ENCODE peak calls at places on chromosomes 12 and 14, in ten cellular contexts. Y, G, S, W, M, H, I, R, E and U are unnamed samples. For H3K9me3, the result is how much of the 10 kb centered on the place peaks cover.

GRCh38 chr14:58200480-58200841 is 512 bp downstream of the ACTR10 start:
- DNase-seq in Y (no peak), G (no peak), S (no peak), W (no peak), M (no peak), H (no peak), I (no peak), R (no peak), E (no peak), U (no peak)

GRCh38 chr12:106276032-106276728 is 26.4 kb upstream of the TCP11L2 start:
- DNase-seq in Y (no peak), G (no peak), S (peak), W (no peak), M (no peak), H (no peak), I (no peak), R (no peak), E (no peak), U (no peak)

GRCh38 chr12:83664650-83665049 is 977.9 kb downstream of the TMTC2 start:
- DNase-seq in Y (no peak), G (no peak), S (no peak), W (no peak), M (no peak), H (peak), I (no peak), R (no peak), E (no peak), U (no peak)

GRCh38 chr14:70358631-70359030 is 852 bp downstream of the COX16 start:
- DNase-seq in Y (no peak), G (no peak), S (no peak), W (no peak), M (no peak), H (peak), I (no peak), R (peak), E (no peak), U (no peak)

GRCh38 chr12:25151476-25151875 is 43.5 kb downstream of the DNAI7 start:
- DNase-seq in Y (no peak), G (no peak), S (no peak), W (peak), M (peak), H (peak), I (peak), R (no peak), E (no peak), U (no peak)

GRCh38 chr12:52836491-52837175 is 2.5 kb upstream of the KRT79 start:
- DNase-seq in Y (no peak), G (no peak), S (no peak), W (no peak), M (no peak), H (no peak), I (no peak), R (no peak), E (no peak), U (no peak)

GRCh38 chr14:61454545-61454944 is 133.2 kb downstream of the PRKCH start:
- DNase-seq in Y (no peak), G (no peak), S (no peak), W (no peak), M (no peak), H (no peak), I (no peak), R (no peak), E (no peak), U (no peak)

GRCh38 chr12:43338848-43339526 is 213.0 kb downstream of the ADAMTS20 start:
- DNase-seq in Y (peak), G (no peak), S (peak), W (no peak), M (no peak), H (peak), I (no peak), R (peak), E (peak), U (no peak)

GRCh38 chr14:75175677-75176141 is 703 bp downstream of the TMED10 start:
- DNase-seq in Y (no peak), G (no peak), S (no peak), W (no peak), M (no peak), H (no peak), I (no peak), R (no peak), E (no peak), U (no peak)

GRCh38 chr14:67166450-67166853 is 22.8 kb upstream of the GARIN2 start:
- DNase-seq in Y (no peak), G (no peak), S (no peak), W (peak), M (no peak), H (peak), I (no peak), R (peak), E (no peak), U (peak)

GRCh38 chr14:90820958-90821357 is 4.7 kb upstream of the TTC7B start:
- DNase-seq in Y (no peak), G (no peak), S (no peak), W (peak), M (no peak), H (no peak), I (peak), R (no peak), E (no peak), U (peak)

GRCh38 chr12:127169321-127170270 is 1097.4 kb upstream of the TMEM132C start:
- DNase-seq in Y (no peak), G (no peak), S (no peak), W (no peak), M (no peak), H (no peak), I (no peak), R (no peak), E (no peak), U (no peak)

GRCh38 chr12:107679346-107679745 is 6.3 kb upstream of the PWP1 start:
- DNase-seq in Y (no peak), G (no peak), S (no peak), W (no peak), M (no peak), H (no peak), I (no peak), R (no peak), E (no peak), U (no peak)

GRCh38 chr14:103348154-103348553 is 14.1 kb downstream of the EIF5 start:
- DNase-seq in Y (no peak), G (no peak), S (no peak), W (no peak), M (no peak), H (no peak), I (no peak), R (no peak), E (no peak), U (no peak)

GRCh38 chr12:102918840-102919239 is 1.8 kb upstream of the PAH start:
- DNase-seq in Y (no peak), G (no peak), S (no peak), W (no peak), M (no peak), H (no peak), I (no peak), R (no peak), E (no peak), U (no peak)

GRCh38 chr12:102917026-102917787 is at the start of gene PAH:
- DNase-seq in Y (peak), G (no peak), S (no peak), W (peak), M (no peak), H (peak), I (peak), R (peak), E (peak), U (peak)

GRCh38 chr12:102920271-102920670 is 3.2 kb upstream of the PAH start:
- DNase-seq in Y (peak), G (no peak), S (no peak), W (no peak), M (no peak), H (no peak), I (no peak), R (no peak), E (no peak), U (no peak)

GRCh38 chr12:102913453-102914226 is 3.4 kb downstream of the PAH start:
- DNase-seq in Y (no peak), G (no peak), S (no peak), W (no peak), M (no peak), H (no peak), I (no peak), R (no peak), E (no peak), U (no peak)

GRCh38 chr12:102916252-102917025 is 605 bp downstream of the PAH start:
- DNase-seq in Y (no peak), G (no peak), S (no peak), W (no peak), M (no peak), H (no peak), I (no peak), R (no peak), E (no peak), U (no peak)
- TF ChIP-seq POLR2AphosphoS5 in Y (no peak), G (no peak), S (no peak), W (no peak), M (no peak), H (no peak), I (no peak), R (no peak), E (no peak), U (no peak)

DNA sequence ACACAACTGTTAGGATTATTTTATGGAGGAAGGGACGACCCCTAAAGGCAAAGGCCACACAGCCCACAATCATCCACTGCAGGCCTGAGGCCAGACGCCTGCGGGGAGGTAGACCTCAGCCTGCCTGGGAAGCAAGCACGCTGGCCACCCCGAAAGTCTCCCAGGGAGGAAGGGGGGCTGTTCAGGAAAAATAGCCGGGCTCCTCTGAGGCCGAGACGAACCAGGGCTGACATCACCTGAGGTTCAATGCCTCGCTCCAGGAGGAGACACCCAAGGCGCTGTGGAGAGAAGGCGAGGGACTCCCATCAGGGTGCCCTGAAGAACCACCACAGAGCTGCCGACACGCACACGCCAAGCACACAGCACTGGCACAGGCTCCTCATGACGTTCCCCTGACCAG is 127.4 kb downstream of the PIWIL1 start:
- DNase-seq in Y (no peak), G (no peak), S (no peak), W (no peak), M (no peak), H (no peak), I (no peak), R (no peak), E (no peak), U (no peak)
- H3K9me3 ChIP-seq in Y (under half), G (under half), S (under half), W (under half), M (under half), H (under half), I (under half), R (under half), E (under half), U (under half)

GRCh38 chr14:25111061-25111601 is 61.2 kb upstream of the STXBP6 start:
- DNase-seq in Y (peak), G (no peak), S (no peak), W (no peak), M (no peak), H (no peak), I (peak), R (no peak), E (no peak), U (no peak)
- TF ChIP-seq EP300 in Y (no peak), G (no peak), S (no peak), W (no peak), M (no peak), H (peak), I (no peak), R (no peak), E (no peak), U (no peak)

GRCh38 chr14:102066041-102066451 is 20.8 kb downstream of the HSP90AA1 start:
- DNase-seq in Y (no peak), G (no peak), S (no peak), W (no peak), M (no peak), H (peak), I (no peak), R (no peak), E (no peak), U (no peak)

GRCh38 chr14:102058146-102058545 is 28.7 kb downstream of the HSP90AA1 start:
- DNase-seq in Y (no peak), G (no peak), S (no peak), W (no peak), M (no peak), H (no peak), I (no peak), R (no peak), E (no peak), U (no peak)

GRCh38 chr14:102058931-102059330 is 27.9 kb downstream of the HSP90AA1 start:
- DNase-seq in Y (no peak), G (no peak), S (no peak), W (no peak), M (no peak), H (no peak), I (no peak), R (no peak), E (no peak), U (no peak)

GRCh38 chr14:102063808-102064429 is 22.9 kb downstream of the HSP90AA1 start:
- DNase-seq in Y (no peak), G (no peak), S (no peak), W (no peak), M (no peak), H (peak), I (no peak), R (no peak), E (no peak), U (no peak)

DNA sequence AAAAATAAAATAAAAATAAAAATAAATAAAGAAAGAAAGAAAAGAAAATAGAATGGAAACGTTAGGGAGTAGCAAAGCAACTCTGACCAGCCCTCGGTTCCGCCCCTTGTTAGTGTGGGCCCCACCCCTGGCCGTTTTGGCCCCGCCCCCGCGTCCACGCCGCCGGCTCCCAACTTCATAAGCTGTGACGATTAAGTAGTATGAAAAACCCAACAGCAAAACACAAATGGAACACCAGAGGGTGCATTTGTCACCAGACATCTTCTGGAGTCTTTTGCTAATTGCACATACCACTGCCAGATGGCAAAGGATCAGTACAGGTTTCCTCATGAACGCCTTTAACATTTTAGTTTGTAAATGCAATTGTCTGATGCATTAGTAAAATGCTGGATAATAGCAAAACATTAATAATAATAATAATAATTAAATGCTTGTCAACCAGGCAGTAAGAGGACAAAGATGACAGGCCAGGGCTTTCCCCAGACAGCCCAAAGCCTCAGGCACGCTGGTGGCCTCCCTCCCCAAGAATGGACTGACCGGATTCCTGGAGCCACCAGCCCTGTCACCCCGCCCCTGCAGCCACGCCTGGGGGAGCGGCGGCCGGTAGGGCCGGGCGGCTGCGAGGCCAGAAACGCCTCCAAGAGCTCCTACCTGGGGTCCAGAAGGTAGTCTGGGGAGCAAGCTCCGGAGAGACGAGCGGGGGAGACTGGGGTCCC is 23.6 kb downstream of the HSP90AA1 start:
- DNase-seq in Y (peak), G (peak), S (peak), W (peak), M (peak), H (peak), I (peak), R (peak), E (no peak), U (peak)
- TF ChIP-seq POLR2AphosphoS5 in Y (no peak), G (no peak), S (no peak), W (no peak), M (no peak), H (no peak), I (no peak), R (no peak), E (no peak), U (no peak)

GRCh38 chr12:88208661-88209060 is 66.6 kb downstream of the TMTC3 start:
- DNase-seq in Y (no peak), G (no peak), S (no peak), W (no peak), M (no peak), H (no peak), I (no peak), R (no peak), E (no peak), U (no peak)
- H3K9me3 ChIP-seq in Y (under half), G (under half), S (under half), W (under half), M (under half), H (under half), I (under half), R (under half), E (under half), U (under half)